ENCODE peak calls at places on chromosome 1, in seven cellular contexts. One of them, this sample, is unnamed.

GRCh38 chr1:24955161-24955560 is 25.1 kb upstream of the RUNX3 start:
- DNase-seq in fibroblast of mammary gland: peak
- DNase-seq in SK-MEL-5: peak
- DNase-seq in activated T-helper 1 cell treated with anti-CD3 and anti-CD28 coated beads, Interleukin-12 subunit alpha, Interleukin-12 subunit beta, Interleukin-2, Interleukin-4 antibody, amounts not matched to agents 30 ng/mL and 10 ng/mL and 1 ng/mL, durations not matched to agents 14 hours and 24 hours and 36 hours: peak
- DNase-seq in stimulated activated CD8-positive, alpha-beta memory T cell treated with anti-CD3 and anti-CD28 coated beads, Interleukin-7, amount 100 ng/mL, for 4 hours: peak
- DNase-seq in heart right ventricle: no peak
- DNase-seq in GDM1: peak
- DNase-seq in this sample: peak

GRCh38 chr1:224639426-224639975 is 23.4 kb downstream of the CNIH3 start:
- DNase-seq in fibroblast of mammary gland: no peak
- DNase-seq in SK-MEL-5: no peak
- DNase-seq in activated T-helper 1 cell treated with anti-CD3 and anti-CD28 coated beads, Interleukin-12 subunit alpha, Interleukin-12 subunit beta, Interleukin-2, Interleukin-4 antibody, amounts not matched to agents 30 ng/mL and 10 ng/mL and 1 ng/mL, durations not matched to agents 14 hours and 24 hours and 36 hours: no peak
- DNase-seq in stimulated activated CD8-positive, alpha-beta memory T cell treated with anti-CD3 and anti-CD28 coated beads, Interleukin-7, amount 100 ng/mL, for 4 hours: no peak
- DNase-seq in heart right ventricle: no peak
- DNase-seq in GDM1: no peak
- DNase-seq in this sample: no peak

GRCh38 chr1:243390315-243390875 is 134.6 kb downstream of the SDCCAG8 start:
- DNase-seq in fibroblast of mammary gland: no peak
- DNase-seq in SK-MEL-5: no peak
- DNase-seq in activated T-helper 1 cell treated with anti-CD3 and anti-CD28 coated beads, Interleukin-12 subunit alpha, Interleukin-12 subunit beta, Interleukin-2, Interleukin-4 antibody, amounts not matched to agents 30 ng/mL and 10 ng/mL and 1 ng/mL, durations not matched to agents 14 hours and 24 hours and 36 hours: no peak
- DNase-seq in stimulated activated CD8-positive, alpha-beta memory T cell treated with anti-CD3 and anti-CD28 coated beads, Interleukin-7, amount 100 ng/mL, for 4 hours: no peak
- DNase-seq in heart right ventricle: no peak
- DNase-seq in GDM1: peak
- DNase-seq in this sample: no peak

GRCh38 chr1:85623061-85623471 is 42.5 kb downstream of the CCN1 start:
- DNase-seq in fibroblast of mammary gland: peak
- DNase-seq in SK-MEL-5: peak
- DNase-seq in activated T-helper 1 cell treated with anti-CD3 and anti-CD28 coated beads, Interleukin-12 subunit alpha, Interleukin-12 subunit beta, Interleukin-2, Interleukin-4 antibody, amounts not matched to agents 30 ng/mL and 10 ng/mL and 1 ng/mL, durations not matched to agents 14 hours and 24 hours and 36 hours: no peak
- DNase-seq in stimulated activated CD8-positive, alpha-beta memory T cell treated with anti-CD3 and anti-CD28 coated beads, Interleukin-7, amount 100 ng/mL, for 4 hours: no peak
- DNase-seq in heart right ventricle: no peak
- DNase-seq in GDM1: no peak
- DNase-seq in this sample: peak

GRCh38 chr1:11046625-11047365 is at the start of gene MASP2:
- DNase-seq in fibroblast of mammary gland: no peak
- DNase-seq in SK-MEL-5: no peak
- DNase-seq in activated T-helper 1 cell treated with anti-CD3 and anti-CD28 coated beads, Interleukin-12 subunit alpha, Interleukin-12 subunit beta, Interleukin-2, Interleukin-4 antibody, amounts not matched to agents 30 ng/mL and 10 ng/mL and 1 ng/mL, durations not matched to agents 14 hours and 24 hours and 36 hours: no peak
- DNase-seq in stimulated activated CD8-positive, alpha-beta memory T cell treated with anti-CD3 and anti-CD28 coated beads, Interleukin-7, amount 100 ng/mL, for 4 hours: no peak
- DNase-seq in heart right ventricle: no peak
- DNase-seq in GDM1: no peak
- DNase-seq in this sample: no peak

GRCh38 chr1:23592209-23592905 is 33.1 kb upstream of the ID3 start:
- DNase-seq in fibroblast of mammary gland: no peak
- DNase-seq in SK-MEL-5: no peak
- DNase-seq in activated T-helper 1 cell treated with anti-CD3 and anti-CD28 coated beads, Interleukin-12 subunit alpha, Interleukin-12 subunit beta, Interleukin-2, Interleukin-4 antibody, amounts not matched to agents 30 ng/mL and 10 ng/mL and 1 ng/mL, durations not matched to agents 14 hours and 24 hours and 36 hours: no peak
- DNase-seq in stimulated activated CD8-positive, alpha-beta memory T cell treated with anti-CD3 and anti-CD28 coated beads, Interleukin-7, amount 100 ng/mL, for 4 hours: no peak
- DNase-seq in heart right ventricle: no peak
- DNase-seq in GDM1: peak
- DNase-seq in this sample: no peak

GRCh38 chr1:109488201-109488600 is 4.5 kb downstream of the ATXN7L2 start:
- DNase-seq in fibroblast of mammary gland: peak
- DNase-seq in SK-MEL-5: peak
- DNase-seq in activated T-helper 1 cell treated with anti-CD3 and anti-CD28 coated beads, Interleukin-12 subunit alpha, Interleukin-12 subunit beta, Interleukin-2, Interleukin-4 antibody, amounts not matched to agents 30 ng/mL and 10 ng/mL and 1 ng/mL, durations not matched to agents 14 hours and 24 hours and 36 hours: no peak
- DNase-seq in stimulated activated CD8-positive, alpha-beta memory T cell treated with anti-CD3 and anti-CD28 coated beads, Interleukin-7, amount 100 ng/mL, for 4 hours: no peak
- DNase-seq in heart right ventricle: no peak
- DNase-seq in GDM1: no peak
- DNase-seq in this sample: no peak

GRCh38 chr1:90487040-90487439 is 230.1 kb downstream of the BARHL2 start:
- DNase-seq in fibroblast of mammary gland: no peak
- DNase-seq in SK-MEL-5: no peak
- DNase-seq in activated T-helper 1 cell treated with anti-CD3 and anti-CD28 coated beads, Interleukin-12 subunit alpha, Interleukin-12 subunit beta, Interleukin-2, Interleukin-4 antibody, amounts not matched to agents 30 ng/mL and 10 ng/mL and 1 ng/mL, durations not matched to agents 14 hours and 24 hours and 36 hours: no peak
- DNase-seq in stimulated activated CD8-positive, alpha-beta memory T cell treated with anti-CD3 and anti-CD28 coated beads, Interleukin-7, amount 100 ng/mL, for 4 hours: no peak
- DNase-seq in heart right ventricle: no peak
- DNase-seq in GDM1: no peak
- DNase-seq in this sample: no peak

GRCh38 chr1:207962716-207963428 is 51.9 kb upstream of the CD34 start:
- DNase-seq in fibroblast of mammary gland: peak
- DNase-seq in SK-MEL-5: peak
- DNase-seq in activated T-helper 1 cell treated with anti-CD3 and anti-CD28 coated beads, Interleukin-12 subunit alpha, Interleukin-12 subunit beta, Interleukin-2, Interleukin-4 antibody, amounts not matched to agents 30 ng/mL and 10 ng/mL and 1 ng/mL, durations not matched to agents 14 hours and 24 hours and 36 hours: no peak
- DNase-seq in stimulated activated CD8-positive, alpha-beta memory T cell treated with anti-CD3 and anti-CD28 coated beads, Interleukin-7, amount 100 ng/mL, for 4 hours: no peak
- DNase-seq in heart right ventricle: peak
- DNase-seq in GDM1: no peak
- DNase-seq in this sample: no peak

GRCh38 chr1:228000416-228000815 is 6.4 kb upstream of the WNT3A start:
- DNase-seq in fibroblast of mammary gland: no peak
- DNase-seq in SK-MEL-5: no peak
- DNase-seq in activated T-helper 1 cell treated with anti-CD3 and anti-CD28 coated beads, Interleukin-12 subunit alpha, Interleukin-12 subunit beta, Interleukin-2, Interleukin-4 antibody, amounts not matched to agents 30 ng/mL and 10 ng/mL and 1 ng/mL, durations not matched to agents 14 hours and 24 hours and 36 hours: no peak
- DNase-seq in stimulated activated CD8-positive, alpha-beta memory T cell treated with anti-CD3 and anti-CD28 coated beads, Interleukin-7, amount 100 ng/mL, for 4 hours: no peak
- DNase-seq in heart right ventricle: no peak
- DNase-seq in GDM1: no peak
- DNase-seq in this sample: no peak

GRCh38 chr1:78797108-78797781 is 147.6 kb downstream of the IFI44 start:
- DNase-seq in fibroblast of mammary gland: no peak
- DNase-seq in SK-MEL-5: no peak
- DNase-seq in activated T-helper 1 cell treated with anti-CD3 and anti-CD28 coated beads, Interleukin-12 subunit alpha, Interleukin-12 subunit beta, Interleukin-2, Interleukin-4 antibody, amounts not matched to agents 30 ng/mL and 10 ng/mL and 1 ng/mL, durations not matched to agents 14 hours and 24 hours and 36 hours: no peak
- DNase-seq in stimulated activated CD8-positive, alpha-beta memory T cell treated with anti-CD3 and anti-CD28 coated beads, Interleukin-7, amount 100 ng/mL, for 4 hours: no peak
- DNase-seq in heart right ventricle: no peak
- DNase-seq in GDM1: no peak
- DNase-seq in this sample: no peak

GRCh38 chr1:67818725-67819301 is 14.5 kb downstream of the GNG12 start:
- DNase-seq in fibroblast of mammary gland: no peak
- DNase-seq in SK-MEL-5: no peak
- DNase-seq in activated T-helper 1 cell treated with anti-CD3 and anti-CD28 coated beads, Interleukin-12 subunit alpha, Interleukin-12 subunit beta, Interleukin-2, Interleukin-4 antibody, amounts not matched to agents 30 ng/mL and 10 ng/mL and 1 ng/mL, durations not matched to agents 14 hours and 24 hours and 36 hours: no peak
- DNase-seq in stimulated activated CD8-positive, alpha-beta memory T cell treated with anti-CD3 and anti-CD28 coated beads, Interleukin-7, amount 100 ng/mL, for 4 hours: no peak
- DNase-seq in heart right ventricle: no peak
- DNase-seq in GDM1: no peak
- DNase-seq in this sample: no peak

GRCh38 chr1:92858564-92859399 is 26.9 kb downstream of the RPL5 start:
- DNase-seq in fibroblast of mammary gland: peak
- DNase-seq in SK-MEL-5: peak
- DNase-seq in activated T-helper 1 cell treated with anti-CD3 and anti-CD28 coated beads, Interleukin-12 subunit alpha, Interleukin-12 subunit beta, Interleukin-2, Interleukin-4 antibody, amounts not matched to agents 30 ng/mL and 10 ng/mL and 1 ng/mL, durations not matched to agents 14 hours and 24 hours and 36 hours: peak
- DNase-seq in stimulated activated CD8-positive, alpha-beta memory T cell treated with anti-CD3 and anti-CD28 coated beads, Interleukin-7, amount 100 ng/mL, for 4 hours: no peak
- DNase-seq in heart right ventricle: peak
- DNase-seq in GDM1: peak
- DNase-seq in this sample: peak

GRCh38 chr1:246689409-246689997 is 34.7 kb upstream of the SCCPDH start:
- DNase-seq in fibroblast of mammary gland: peak
- DNase-seq in SK-MEL-5: peak
- DNase-seq in activated T-helper 1 cell treated with anti-CD3 and anti-CD28 coated beads, Interleukin-12 subunit alpha, Interleukin-12 subunit beta, Interleukin-2, Interleukin-4 antibody, amounts not matched to agents 30 ng/mL and 10 ng/mL and 1 ng/mL, durations not matched to agents 14 hours and 24 hours and 36 hours: peak
- DNase-seq in stimulated activated CD8-positive, alpha-beta memory T cell treated with anti-CD3 and anti-CD28 coated beads, Interleukin-7, amount 100 ng/mL, for 4 hours: peak
- DNase-seq in heart right ventricle: peak
- DNase-seq in GDM1: peak
- DNase-seq in this sample: peak

GRCh38 chr1:205569411-205570172 is 62.2 kb downstream of the ELK4 start:
- DNase-seq in fibroblast of mammary gland: no peak
- DNase-seq in SK-MEL-5: no peak
- DNase-seq in activated T-helper 1 cell treated with anti-CD3 and anti-CD28 coated beads, Interleukin-12 subunit alpha, Interleukin-12 subunit beta, Interleukin-2, Interleukin-4 antibody, amounts not matched to agents 30 ng/mL and 10 ng/mL and 1 ng/mL, durations not matched to agents 14 hours and 24 hours and 36 hours: no peak
- DNase-seq in stimulated activated CD8-positive, alpha-beta memory T cell treated with anti-CD3 and anti-CD28 coated beads, Interleukin-7, amount 100 ng/mL, for 4 hours: no peak
- DNase-seq in heart right ventricle: no peak
- DNase-seq in GDM1: no peak
- DNase-seq in this sample: no peak

GRCh38 chr1:199546323-199546722 is 481.2 kb upstream of the NR5A2 start:
- DNase-seq in fibroblast of mammary gland: peak
- DNase-seq in SK-MEL-5: no peak
- DNase-seq in activated T-helper 1 cell treated with anti-CD3 and anti-CD28 coated beads, Interleukin-12 subunit alpha, Interleukin-12 subunit beta, Interleukin-2, Interleukin-4 antibody, amounts not matched to agents 30 ng/mL and 10 ng/mL and 1 ng/mL, durations not matched to agents 14 hours and 24 hours and 36 hours: no peak
- DNase-seq in stimulated activated CD8-positive, alpha-beta memory T cell treated with anti-CD3 and anti-CD28 coated beads, Interleukin-7, amount 100 ng/mL, for 4 hours: no peak
- DNase-seq in heart right ventricle: no peak
- DNase-seq in GDM1: no peak
- DNase-seq in this sample: no peak

GRCh38 chr1:98046031-98046641 is 125.3 kb upstream of the DPYD start:
- DNase-seq in fibroblast of mammary gland: peak
- DNase-seq in SK-MEL-5: peak
- DNase-seq in activated T-helper 1 cell treated with anti-CD3 and anti-CD28 coated beads, Interleukin-12 subunit alpha, Interleukin-12 subunit beta, Interleukin-2, Interleukin-4 antibody, amounts not matched to agents 30 ng/mL and 10 ng/mL and 1 ng/mL, durations not matched to agents 14 hours and 24 hours and 36 hours: no peak
- DNase-seq in stimulated activated CD8-positive, alpha-beta memory T cell treated with anti-CD3 and anti-CD28 coated beads, Interleukin-7, amount 100 ng/mL, for 4 hours: no peak
- DNase-seq in heart right ventricle: no peak
- DNase-seq in GDM1: no peak
- DNase-seq in this sample: no peak

GRCh38 chr1:59394706-59395417 is 98.0 kb downstream of the FGGY start:
- DNase-seq in fibroblast of mammary gland: no peak
- DNase-seq in SK-MEL-5: no peak
- DNase-seq in activated T-helper 1 cell treated with anti-CD3 and anti-CD28 coated beads, Interleukin-12 subunit alpha, Interleukin-12 subunit beta, Interleukin-2, Interleukin-4 antibody, amounts not matched to agents 30 ng/mL and 10 ng/mL and 1 ng/mL, durations not matched to agents 14 hours and 24 hours and 36 hours: no peak
- DNase-seq in stimulated activated CD8-positive, alpha-beta memory T cell treated with anti-CD3 and anti-CD28 coated beads, Interleukin-7, amount 100 ng/mL, for 4 hours: no peak
- DNase-seq in heart right ventricle: no peak
- DNase-seq in GDM1: no peak
- DNase-seq in this sample: no peak

GRCh38 chr1:179101566-179101965 is 19.7 kb downstream of the TOR3A start:
- DNase-seq in fibroblast of mammary gland: peak
- DNase-seq in SK-MEL-5: no peak
- DNase-seq in activated T-helper 1 cell treated with anti-CD3 and anti-CD28 coated beads, Interleukin-12 subunit alpha, Interleukin-12 subunit beta, Interleukin-2, Interleukin-4 antibody, amounts not matched to agents 30 ng/mL and 10 ng/mL and 1 ng/mL, durations not matched to agents 14 hours and 24 hours and 36 hours: no peak
- DNase-seq in stimulated activated CD8-positive, alpha-beta memory T cell treated with anti-CD3 and anti-CD28 coated beads, Interleukin-7, amount 100 ng/mL, for 4 hours: no peak
- DNase-seq in heart right ventricle: no peak
- DNase-seq in GDM1: no peak
- DNase-seq in this sample: no peak